ENCODE peak calls at places on chromosomes 12 and 14, in eight cellular contexts. M is esophagus squamous epithelium, J is PC-3, P is Panc1, Q is small intestine, E is GM23248, Y is adipocyte, O is HCT116. F is an unnamed sample. For H3K4me1 and H3K27me3, the result is how much of the 10 kb centered on the place peaks cover.

GRCh38 chr12:124764451-124764850 is 99.2 kb downstream of the SCARB1 start:
- DNase-seq in J (peak), Q (no peak), O (no peak), Y (peak), M (no peak), E (peak), P (no peak), F (no peak)

GRCh38 chr14:53793790-53794560 is 162.7 kb downstream of the BMP4 start:
- DNase-seq in J (peak), Y (peak), Q (no peak), P (no peak), O (no peak), E (no peak), M (no peak), F (no peak)

GRCh38 chr12:101891462-101891971 is 14.1 kb downstream of the DRAM1 start:
- DNase-seq in Y (peak), Q (no peak), E (peak), P (no peak), M (no peak), J (peak), O (no peak), F (no peak)

GRCh38 chr12:52867636-52868035 is 18.8 kb upstream of the KRT78 start:
- DNase-seq in O (no peak), Y (no peak), P (no peak), E (peak), M (no peak), Q (peak), J (no peak), F (no peak)

GRCh38 chr14:40859065-40859464 is 747.6 kb upstream of the LRFN5 start:
- DNase-seq in J (no peak), Y (no peak), Q (no peak), M (no peak), P (no peak), O (no peak), E (no peak), F (no peak)

GRCh38 chr12:82694970-82695369 is 8.3 kb downstream of the TMTC2 start:
- DNase-seq in Y (peak), M (no peak), J (peak), Q (no peak), P (no peak), O (no peak), E (peak), F (no peak)

GRCh38 chr14:75379930-75380270 is 47.9 kb upstream of the JDP2 start:
- DNase-seq in Q (no peak), O (no peak), J (no peak), P (no peak), M (no peak), Y (no peak), E (no peak), F (no peak)

GRCh38 chr14:23379331-23380196 is 2.7 kb downstream of the CMTM5 start:
- DNase-seq in P (peak), M (no peak), E (peak), Y (peak), Q (peak), O (peak), J (peak), F (peak)

GRCh38 chr14:65439117-65439516 is 26.6 kb downstream of the FUT8 start:
- DNase-seq in E (no peak), J (no peak), P (no peak), Q (no peak), M (no peak), Y (no peak), O (no peak), F (no peak)

GRCh38 chr14:90773705-90774104 is 42.5 kb downstream of the TTC7B start:
- DNase-seq in O (no peak), Y (no peak), J (no peak), P (no peak), E (no peak), Q (no peak), M (no peak), F (no peak)

GRCh38 chr14:36091096-36091495 is 85.4 kb downstream of the PTCSC3 start:
- DNase-seq in P (no peak), Y (peak), O (peak), Q (peak), M (no peak), J (peak), E (peak), F (no peak)

GRCh38 chr12:76890407-76891143 is 11.8 kb upstream of the CSRP2 start:
- DNase-seq in J (peak), Q (no peak), P (no peak), M (no peak), O (peak), E (no peak), Y (no peak), F (no peak)

GRCh38 chr12:117472983-117473382 is 111.6 kb upstream of the NOS1 start:
- DNase-seq in P (no peak), E (peak), M (no peak), O (peak), J (peak), Q (no peak), Y (no peak), F (peak)

GRCh38 chr12:54144738-54145137 is 44.0 kb downstream of the SMUG1 start:
- DNase-seq in O (no peak), M (no peak), J (no peak), E (no peak), Q (no peak), Y (no peak), P (no peak), F (no peak)

GRCh38 chr14:57435923-57436322 is 45.5 kb downstream of the NAA30 start:
- DNase-seq in J (no peak), E (no peak), Y (no peak), P (no peak), Q (no peak), O (no peak), M (no peak), F (no peak)

GRCh38 chr14:20503905-20504304 is 1.4 kb upstream of the RNASE10 start:
- DNase-seq in Y (no peak), M (no peak), Q (no peak), P (no peak), E (no peak), J (no peak), O (no peak), F (no peak)

GRCh38 chr12:51676875-51677274 is 85.8 kb downstream of the SCN8A start:
- DNase-seq in E (no peak), Y (no peak), Q (no peak), M (no peak), J (no peak), P (no peak), O (no peak), F (no peak)

GRCh38 chr14:61671086-61671485 is 24.2 kb upstream of the HIF1A start:
- DNase-seq in Q (peak), J (no peak), P (no peak), E (no peak), M (no peak), Y (no peak), O (no peak), F (no peak)

GRCh38 chr12:11746024-11746771 is 96.7 kb downstream of the ETV6 start:
- DNase-seq in J (peak), Q (no peak), E (peak), Y (peak), O (no peak), M (no peak), P (peak), F (no peak)

GRCh38 chr12:6394398-6394797 is 10.4 kb downstream of the LTBR start:
- DNase-seq in E (no peak), Y (no peak), P (no peak), Q (no peak), M (no peak), J (no peak), O (no peak), F (no peak)

GRCh38 chr12:113414519-113415038 is 7.6 kb upstream of the SDSL start:
- DNase-seq in M (no peak), J (no peak), Q (no peak), O (no peak), E (no peak), P (no peak), Y (no peak), F (no peak)

GRCh38 chr12:92074889-92075288 is 70.8 kb downstream of the BTG1 start:
- DNase-seq in Q (no peak), M (no peak), Y (no peak), J (no peak), E (no peak), P (no peak), O (no peak), F (no peak)

GRCh38 chr12:46475972-46476645 is 103.5 kb upstream of the SLC38A2 start:
- DNase-seq in Y (no peak), M (no peak), P (no peak), Q (no peak), E (no peak), O (no peak), J (no peak), F (no peak)
- H3K4me1 ChIP-seq in Y (under half), M (under half), P (under half), Q (under half), E (under half), O (half or more), J (under half), F (under half)

GRCh38 chr12:99393763-99394162 is 253.8 kb upstream of the GARIN6 start:
- DNase-seq in P (no peak), E (no peak), Y (no peak), M (no peak), J (no peak), O (no peak), Q (no peak), F (no peak)

GRCh38 chr12:99389751-99390150 is 257.8 kb upstream of the GARIN6 start:
- DNase-seq in E (no peak), O (no peak), Q (no peak), P (no peak), J (no peak), Y (no peak), M (no peak), F (no peak)

GRCh38 chr12:99392091-99392850 is 255.3 kb upstream of the GARIN6 start:
- DNase-seq in Q (no peak), M (no peak), O (no peak), Y (no peak), E (no peak), P (no peak), J (no peak), F (no peak)

GRCh38 chr12:99387661-99388060 is 259.9 kb upstream of the GARIN6 start:
- DNase-seq in Y (peak), Q (no peak), M (no peak), E (no peak), P (no peak), J (no peak), O (no peak), F (no peak)

DNA sequence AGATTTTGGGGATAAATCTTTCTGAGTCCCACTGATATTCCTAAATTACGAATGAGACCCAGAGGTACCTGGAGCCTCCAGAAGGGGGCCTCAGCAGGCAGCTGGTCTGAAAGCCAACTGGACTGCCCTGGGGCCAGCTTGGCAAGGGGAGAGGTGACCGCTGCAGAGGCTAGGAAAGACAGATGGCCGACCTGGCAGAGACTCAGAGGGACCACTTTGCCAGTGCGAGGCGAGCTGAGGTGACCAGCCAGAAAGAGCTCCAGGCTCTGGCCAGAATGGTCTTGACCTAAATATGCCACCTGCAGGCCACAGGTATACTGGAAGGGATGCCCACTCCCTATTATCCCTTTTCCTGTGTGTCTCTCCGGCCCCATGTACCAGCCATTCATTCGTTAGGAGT is 256.8 kb upstream of the GARIN6 start:
- DNase-seq in J (peak), O (no peak), E (peak), Q (no peak), Y (no peak), M (no peak), P (no peak), F (peak)
- H3K4me3 ChIP-seq in J (no peak), O (no peak), E (no peak), Q (no peak), Y (no peak), M (no peak), P (no peak), F (no peak)

GRCh38 chr12:57724003-57724935 is 14.3 kb downstream of the AGAP2 start:
- DNase-seq in P (no peak), Y (no peak), M (no peak), E (no peak), Q (no peak), J (no peak), O (no peak), F (no peak)

GRCh38 chr12:57720606-57721595 is 17.6 kb downstream of the AGAP2 start:
- DNase-seq in P (no peak), E (no peak), M (no peak), O (no peak), Q (no peak), Y (no peak), J (no peak), F (no peak)

GRCh38 chr12:57723630-57723962 is 14.9 kb downstream of the AGAP2 start:
- DNase-seq in O (no peak), P (no peak), Y (no peak), M (no peak), E (no peak), Q (no peak), J (no peak), F (no peak)

GRCh38 chr12:57724936-57725740 is 13.4 kb downstream of the AGAP2 start:
- DNase-seq in E (no peak), M (no peak), P (no peak), Q (no peak), Y (no peak), J (no peak), O (no peak), F (no peak)

GRCh38 chr12:57722716-57723629 is 15.6 kb downstream of the AGAP2 start:
- DNase-seq in O (no peak), E (no peak), M (no peak), Q (no peak), P (no peak), Y (no peak), J (no peak), F (no peak)
- H3K27me3 ChIP-seq in O (under half), E (under half), M (under half), Q (under half), P (under half), Y (under half), J (under half), F (under half)

GRCh38 chr12:58030566-58031279 is 89.4 kb downstream of the ATP23 start:
- DNase-seq in Y (peak), J (peak), Q (no peak), P (no peak), E (peak), O (no peak), M (no peak), F (no peak)
- H3K4me1 ChIP-seq in Y (under half), J (under half), Q (under half), P (under half), E (under half), O (under half), M (under half), F (under half)

GRCh38 chr14:76968621-76969063 is 59.9 kb downstream of the IRF2BPL start:
- DNase-seq in P (no peak), J (no peak), Y (no peak), O (no peak), Q (no peak), M (no peak), E (no peak), F (no peak)
- H3K4me3 ChIP-seq in P (no peak), J (no peak), Y (no peak), O (no peak), Q (no peak), M (no peak), E (no peak), F (no peak)

DNA sequence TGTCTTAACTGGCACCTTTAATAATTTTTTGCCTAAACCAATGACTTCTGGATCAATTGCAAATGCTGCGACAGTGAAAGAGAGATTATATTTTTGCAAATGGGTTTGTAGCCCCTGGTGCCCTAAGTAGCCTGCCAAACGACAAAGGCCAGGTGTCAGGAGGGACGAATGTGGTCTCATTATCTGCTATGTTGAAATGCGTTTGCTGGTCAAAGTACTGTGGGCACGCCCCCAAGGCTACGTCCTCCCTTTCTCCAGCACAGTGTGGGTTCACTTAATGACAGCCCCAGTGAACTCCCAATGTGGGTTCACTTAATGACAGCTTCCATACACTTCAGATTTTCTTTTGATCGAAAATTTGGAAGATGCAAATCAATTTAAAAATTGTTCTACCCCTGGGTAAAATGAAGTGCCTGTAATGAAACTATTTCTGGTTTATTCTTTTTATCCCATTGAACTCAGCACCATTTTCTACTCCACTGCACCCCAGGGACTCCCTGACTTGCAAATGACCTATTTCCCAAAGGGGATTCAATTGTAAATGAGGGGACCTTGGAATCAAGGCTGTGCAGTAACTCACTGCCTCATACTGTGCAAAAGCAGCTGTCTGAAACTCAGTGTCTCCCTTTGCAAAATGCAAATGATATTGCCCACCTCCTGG is 1.4 kb downstream of the SERPINA11 start:
- DNase-seq in Y (no peak), O (no peak), J (no peak), M (no peak), P (no peak), Q (peak), E (no peak), F (peak)
- H3K27me3 ChIP-seq in Y (under half), O (half or more), J (under half), M (under half), P (under half), Q (under half), E (under half), F (under half)

DNA sequence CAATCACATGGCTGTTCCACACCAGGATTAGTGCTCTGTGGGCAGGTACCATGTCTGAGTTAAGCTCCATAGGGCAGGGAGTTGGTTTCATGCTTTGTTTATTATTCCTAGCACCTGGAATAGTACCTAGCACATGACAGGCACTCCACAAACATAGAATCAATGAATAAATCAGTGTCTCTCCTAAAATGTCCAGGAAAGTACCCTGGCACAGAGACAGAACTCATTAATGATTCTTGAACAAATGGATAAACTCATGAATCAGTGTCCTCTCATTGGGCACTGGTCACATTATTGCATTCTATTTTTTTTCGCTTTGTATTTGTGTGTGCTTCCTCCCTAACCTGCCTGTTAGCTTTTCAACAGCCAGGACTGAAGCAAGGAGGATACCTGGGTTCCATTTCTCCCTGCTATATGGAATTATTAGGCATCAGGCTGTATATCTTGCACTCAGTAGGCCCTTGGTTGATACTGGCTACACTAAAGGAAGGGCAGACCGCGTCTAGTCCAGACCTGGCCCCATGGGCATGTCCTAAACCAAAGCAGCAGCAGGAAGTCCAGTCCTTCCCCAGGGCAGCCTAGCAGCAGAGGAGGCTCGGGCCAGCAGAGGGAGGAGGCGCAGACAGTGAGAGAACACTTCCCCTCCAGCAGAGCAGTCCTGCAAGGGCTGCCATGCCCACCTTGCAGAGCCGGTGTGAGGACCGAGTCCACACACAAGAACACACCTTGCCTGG is 18.4 kb downstream of the HDAC7 start:
- DNase-seq in P (no peak), O (no peak), Q (no peak), E (peak), J (no peak), M (no peak), Y (peak), F (no peak)
- H3K4me1 ChIP-seq in P (under half), O (under half), Q (under half), E (under half), J (under half), M (half or more), Y (half or more), F (under half)

DNA sequence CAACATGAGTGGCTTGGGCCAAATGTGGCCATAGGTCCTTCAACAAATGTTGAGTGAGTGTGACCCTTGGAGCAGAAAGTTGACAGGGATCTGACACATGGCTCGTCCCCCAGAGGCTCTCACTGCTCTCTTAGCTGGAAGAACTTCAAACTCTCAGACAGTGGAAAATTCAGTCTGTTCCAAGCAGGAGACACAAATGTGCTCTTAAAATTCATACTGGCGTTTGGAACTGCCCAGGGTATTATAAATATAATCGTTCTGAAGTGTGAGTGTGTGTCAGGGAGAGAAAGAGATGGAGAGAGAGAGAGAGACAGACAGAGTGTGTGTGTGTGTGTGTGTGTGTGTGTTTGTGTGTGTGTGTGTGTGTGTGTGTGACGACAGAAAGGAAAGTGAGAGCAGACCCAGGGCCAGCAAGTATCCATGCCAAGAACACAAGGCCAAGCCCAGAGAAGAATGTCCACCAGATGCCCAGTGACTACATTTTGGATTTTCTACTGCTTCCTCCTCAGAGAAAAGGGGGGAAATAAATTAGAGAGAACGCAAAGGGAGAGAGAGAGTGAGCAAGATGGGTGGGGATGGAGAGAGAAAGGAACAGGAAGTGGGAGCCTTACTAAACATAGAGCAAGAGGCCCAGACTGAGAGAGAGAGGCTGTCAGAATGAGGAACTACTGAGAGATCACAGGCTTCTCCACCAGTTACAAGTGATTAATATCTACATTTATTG is 193.6 kb upstream of the NUDT4 start:
- DNase-seq in E (peak), P (no peak), O (no peak), Q (peak), Y (peak), M (no peak), J (no peak), F (no peak)
- H3K4me3 ChIP-seq in E (no peak), P (no peak), O (no peak), Q (no peak), Y (peak), M (no peak), J (no peak), F (no peak)

GRCh38 chr12:132422057-132423043 is 67.6 kb upstream of the FBRSL1 start:
- DNase-seq in J (no peak), P (no peak), Y (peak), Q (no peak), E (peak), O (no peak), M (no peak), F (no peak)
- H3K27me3 ChIP-seq in J (under half), P (under half), Y (half or more), Q (under half), E (half or more), O (under half), M (under half), F (under half)